ENCODE peak calls at places on chromosome 13, in nine cellular contexts. F, T, K, I, O, R, P, E and J are unnamed samples.

GRCh38 chr13:111278258-111278657 is 42.2 kb upstream of the TEX29 start:
- DNase-seq in F (no peak), T (no peak), K (no peak), I (no peak), O (no peak), R (no peak), P (peak; percentile 69), E (no peak), J (no peak)

GRCh38 chr13:81058916-81059290 is 718.0 kb upstream of the SPRY2 start:
- DNase-seq in F (peak; percentile 31), T (no peak), K (peak; percentile 9), I (no peak), O (no peak), R (no peak), P (no peak), E (no peak), J (no peak)

GRCh38 chr13:105105471-105105870 is 1430.0 kb downstream of the EFNB2 start:
- DNase-seq in F (no peak), T (no peak), K (no peak), I (no peak), O (no peak), R (no peak), P (no peak), E (no peak), J (no peak)

GRCh38 chr13:76512676-76513277 is 373.4 kb downstream of the KCTD12 start:
- DNase-seq in F (peak; percentile 97), T (no peak), K (peak; percentile 97), I (no peak), O (no peak), R (no peak), P (no peak), E (no peak), J (no peak)

GRCh38 chr13:50894042-50894441 is 15.5 kb upstream of the RNASEH2B start:
- DNase-seq in F (no peak), T (no peak), K (no peak), I (no peak), O (no peak), R (no peak), P (no peak), E (no peak), J (no peak)

GRCh38 chr13:91359071-91359470 is 11.6 kb downstream of the MIR17HG start:
- DNase-seq in F (no peak), T (no peak), K (no peak), I (no peak), O (no peak), R (no peak), P (no peak), E (no peak), J (no peak)

GRCh38 chr13:31031482-31031881 is 99.0 kb downstream of the TEX26 start:
- DNase-seq in F (no peak), T (no peak), K (no peak), I (no peak), O (no peak), R (no peak), P (no peak), E (no peak), J (no peak)

GRCh38 chr13:28357247-28357825 is 137.6 kb downstream of the FLT1 start:
- DNase-seq in F (peak; percentile 25), T (no peak), K (no peak), I (no peak), O (no peak), R (no peak), P (no peak), E (no peak), J (no peak)

GRCh38 chr13:41916173-41916954 is 44.5 kb downstream of the VWA8 start:
- DNase-seq in F (peak; percentile 88), T (peak; percentile 70), K (peak; percentile 93), I (no peak), O (no peak), R (no peak), P (no peak), E (no peak), J (peak; percentile 65)

GRCh38 chr13:41751277-41751676 is 209.6 kb downstream of the VWA8 start:
- DNase-seq in F (peak; percentile 56), T (no peak), K (peak; percentile 51), I (peak; percentile 45), O (no peak), R (no peak), P (no peak), E (no peak), J (no peak)

GRCh38 chr13:51620165-51620983 is 36.1 kb downstream of the WDFY2 start:
- DNase-seq in F (no peak), T (no peak), K (no peak), I (no peak), O (no peak), R (peak; percentile 38), P (peak; percentile 71), E (no peak), J (no peak)

GRCh38 chr13:99968521-99969367 is 2.8 kb downstream of the ZIC5 start:
- DNase-seq in F (no peak), T (no peak), K (peak; percentile 38), I (peak; percentile 14), O (no peak), R (peak; percentile 58), P (no peak), E (no peak), J (no peak)

GRCh38 chr13:44649118-44649455 is 73.0 kb upstream of the TSC22D1 start:
- DNase-seq in F (no peak), T (peak; percentile 29), K (no peak), I (no peak), O (no peak), R (no peak), P (no peak), E (no peak), J (no peak)

GRCh38 chr13:99467764-99468163 is 33.5 kb upstream of the TM9SF2 start:
- DNase-seq in F (peak; percentile 78), T (no peak), K (peak; percentile 50), I (no peak), O (no peak), R (no peak), P (no peak), E (no peak), J (no peak)

GRCh38 chr13:85651440-85651839 is 147.8 kb downstream of the SLITRK6 start:
- DNase-seq in F (no peak), T (no peak), K (no peak), I (no peak), O (no peak), R (no peak), P (no peak), E (no peak), J (no peak)

GRCh38 chr13:76976488-76976887 is 15.4 kb upstream of the CLN5 start:
- DNase-seq in F (no peak), T (no peak), K (peak; percentile 27), I (no peak), O (no peak), R (no peak), P (no peak), E (no peak), J (no peak)

GRCh38 chr13:23159587-23160240 is 21.1 kb upstream of the SGCG start:
- DNase-seq in F (no peak), T (peak; percentile 42), K (no peak), I (no peak), O (peak; percentile 34), R (peak; percentile 25), P (no peak), E (no peak), J (peak; percentile 20)

GRCh38 chr13:23161176-23161825 is 19.5 kb upstream of the SGCG start:
- DNase-seq in F (no peak), T (no peak), K (no peak), I (no peak), O (no peak), R (no peak), P (no peak), E (no peak), J (no peak)

GRCh38 chr13:23160241-23161175 is 20.3 kb upstream of the SGCG start:
- DNase-seq in F (no peak), T (no peak), K (no peak), I (no peak), O (peak; percentile 36), R (no peak), P (no peak), E (no peak), J (no peak)

DNA sequence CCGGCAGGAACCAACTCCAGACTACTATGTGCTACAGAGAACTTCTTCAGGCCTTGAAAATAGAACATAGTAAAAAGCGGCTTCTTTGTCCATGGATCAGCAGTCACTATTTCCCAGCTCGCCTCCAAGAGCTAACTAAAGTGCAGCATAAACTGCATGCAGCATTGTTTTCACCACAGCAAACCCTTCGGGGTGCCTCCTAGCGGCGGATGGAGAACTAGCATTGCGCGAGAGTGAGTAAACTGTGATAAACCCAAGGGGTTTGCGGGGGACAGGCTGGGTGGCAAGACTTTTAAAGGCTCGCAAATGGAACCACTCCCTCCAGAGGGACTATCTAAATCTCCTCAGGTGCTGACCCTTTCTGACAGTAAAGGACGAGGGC is 21.6 kb upstream of the SGCG start:
- DNase-seq in F (peak; percentile 53), T (peak; percentile 55), K (no peak), I (no peak), O (no peak), R (peak; percentile 74), P (peak; percentile 65), E (no peak), J (peak; percentile 41)
- TF ChIP-seq CTCF in F (peak; percentile 73), T (peak; percentile 35), K (peak; percentile 65), I (no peak), O (peak; percentile 71), R (peak; percentile 74), P (peak; percentile 48), E (peak; percentile 24), J (peak; percentile 41)

DNA sequence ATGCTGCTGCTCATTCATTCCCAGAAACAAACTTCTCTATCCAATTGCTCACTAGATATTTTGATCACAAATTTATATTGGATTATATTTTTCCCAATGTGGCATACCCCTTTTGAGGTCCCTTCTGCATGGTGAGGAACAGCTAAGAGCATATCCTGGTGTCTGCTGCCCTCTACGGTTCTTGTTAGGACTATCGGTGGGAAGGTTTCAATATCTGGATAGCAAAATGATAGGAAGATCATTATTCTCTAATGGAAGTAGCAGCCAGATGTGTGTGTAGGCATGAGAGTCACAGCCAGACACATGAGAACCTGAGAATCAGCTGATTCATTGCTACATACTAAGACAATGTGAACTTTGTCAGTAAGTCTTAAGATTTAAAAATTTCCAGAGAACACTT is 1422.4 kb upstream of the MIR17HG start:
- DNase-seq in F (peak; percentile 23), T (no peak), K (peak; percentile 43), I (no peak), O (no peak), R (peak; percentile 37), P (no peak), E (no peak), J (no peak)
- TF ChIP-seq CTCF in F (peak; percentile 16), T (peak; percentile 20), K (peak; percentile 61), I (no peak), O (no peak), R (peak; percentile 36), P (no peak), E (no peak), J (peak; percentile 23)

GRCh38 chr13:113562085-113562749 is 22.3 kb upstream of the TFDP1 start:
- DNase-seq in F (peak; percentile 71), T (peak; percentile 81), K (peak; percentile 77), I (peak; percentile 73), O (peak; percentile 66), R (peak; percentile 82), P (peak; percentile 73), E (peak; percentile 70), J (peak; percentile 75)
- TF ChIP-seq CTCF in F (peak; percentile 90), T (peak; percentile 81), K (peak; percentile 94), I (peak; percentile 14), O (peak; percentile 30), R (peak; percentile 26), P (peak; percentile 57), E (peak; percentile 39), J (peak; percentile 75)

DNA sequence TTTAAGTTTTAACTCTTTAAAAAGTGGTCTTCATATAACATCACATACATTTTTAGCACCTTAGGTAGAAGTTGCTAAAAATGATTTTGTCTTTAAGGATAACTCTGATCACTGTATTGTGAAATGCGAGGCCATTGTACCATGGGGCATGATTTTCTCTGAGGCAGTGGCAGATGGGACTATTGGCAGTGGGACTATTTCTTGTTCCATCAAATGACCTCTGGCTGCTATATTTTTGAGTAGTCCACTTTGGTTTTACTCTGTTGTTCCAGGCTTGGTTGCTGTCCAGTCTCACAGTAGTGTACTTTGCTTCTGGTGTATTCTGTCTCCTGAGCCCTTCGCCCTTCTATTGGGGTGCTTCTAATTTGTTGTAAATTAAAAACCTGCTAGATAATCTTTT is 156.5 kb downstream of the ATP8A2 start:
- DNase-seq in F (no peak), T (no peak), K (no peak), I (no peak), O (no peak), R (no peak), P (no peak), E (no peak), J (no peak)
- TF ChIP-seq CTCF in F (no peak), T (no peak), K (no peak), I (no peak), O (no peak), R (no peak), P (no peak), E (no peak), J (no peak)